ENCODE peak calls at places on chromosomes 11 and 22, in four cellular contexts. A is neural crest cell; G is CD8-positive, alpha-beta T cell; I is NB4. D is an unnamed sample.

GRCh38 chr22:39453765-39454378 is 2.9 kb upstream of the MGAT3 start:
- DNase-seq in I (peak), A (no peak), G (no peak), D (no peak)

GRCh38 chr11:63892233-63892632 is 24.7 kb downstream of the RCOR2 start:
- DNase-seq in A (no peak), G (no peak), I (peak), D (no peak)

GRCh38 chr11:63670077-63670737 is 969 bp downstream of the ATL3 start:
- DNase-seq in G (no peak), A (no peak), I (peak), D (no peak)

GRCh38 chr11:86999859-87000753 is 37.6 kb upstream of the TMEM135 start:
- DNase-seq in I (no peak), A (no peak), G (no peak), D (no peak)

GRCh38 chr11:129836979-129837378 is 21.3 kb downstream of the TMEM45B start:
- DNase-seq in A (no peak), G (no peak), I (no peak), D (no peak)

GRCh38 chr11:94504689-94505293 is 7.5 kb upstream of the C11orf97 start:
- DNase-seq in G (no peak), A (no peak), I (peak), D (no peak)

GRCh38 chr11:123137496-123138270 is 57.4 kb downstream of the CLMP start:
- DNase-seq in A (peak), G (no peak), I (peak), D (peak)

GRCh38 chr11:118820412-118821357 is 29.7 kb upstream of the DDX6 start:
- DNase-seq in G (no peak), I (no peak), A (no peak), D (peak)

GRCh38 chr11:19433791-19434190 is 193.0 kb upstream of the E2F8 start:
- DNase-seq in A (no peak), I (no peak), G (no peak), D (no peak)

GRCh38 chr11:10674440-10674855 is 19.1 kb downstream of the IRAG1 start:
- DNase-seq in G (no peak), A (no peak), I (no peak), D (no peak)

GRCh38 chr11:13423372-13423771 is 39.6 kb downstream of the BTBD10 start:
- DNase-seq in A (no peak), I (no peak), G (no peak), D (no peak)

GRCh38 chr11:96154802-96155520 is 188.0 kb downstream of the MAML2 start:
- DNase-seq in I (no peak), G (no peak), A (no peak), D (no peak)

GRCh38 chr11:46711288-46711687 is 7.7 kb upstream of the F2 start:
- DNase-seq in A (no peak), G (no peak), I (no peak), D (no peak)

GRCh38 chr11:66421492-66422205 is 814 bp downstream of the NPAS4 start:
- DNase-seq in A (peak), G (peak), I (peak), D (peak)
- TF ChIP-seq CTCF in A (no peak), G (no peak), I (no peak), D (no peak)

GRCh38 chr11:109967121-109967520 is 126.1 kb upstream of the ZC3H12C start:
- DNase-seq in I (no peak), A (no peak), G (no peak), D (no peak)
- TF ChIP-seq CTCF in I (no peak), A (no peak), G (no peak), D (no peak)

GRCh38 chr11:111814106-111814505 is 47.9 kb upstream of the PPP2R1B start:
- DNase-seq in G (no peak), I (no peak), A (no peak), D (no peak)

GRCh38 chr11:111812211-111812610 is 46.0 kb upstream of the PPP2R1B start:
- DNase-seq in I (no peak), A (no peak), G (no peak), D (no peak)

GRCh38 chr11:111814567-111814966 is 48.4 kb upstream of the PPP2R1B start:
- DNase-seq in G (no peak), A (no peak), I (no peak), D (no peak)

GRCh38 chr11:111819161-111820058 is 52.0 kb downstream of the ALG9 start:
- DNase-seq in G (no peak), A (no peak), I (peak), D (peak)

DNA sequence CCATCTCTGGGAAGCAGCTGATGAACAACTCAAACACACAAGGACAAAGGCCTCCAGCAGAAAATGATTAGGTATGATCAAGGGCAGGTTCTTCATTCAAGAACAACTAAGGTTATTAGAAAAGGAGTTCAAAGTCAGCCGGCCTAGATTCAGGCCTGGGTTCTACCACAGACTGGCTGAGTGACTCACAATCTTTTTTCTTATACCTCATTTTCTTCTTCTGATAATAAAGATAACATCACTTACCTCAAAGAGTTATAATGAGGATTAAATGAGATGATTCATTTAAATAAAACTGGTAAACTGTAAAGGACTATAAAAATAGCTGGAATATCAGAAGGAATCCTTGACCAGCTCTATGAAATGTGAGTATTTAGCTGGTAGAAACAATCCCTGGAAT is 49.3 kb upstream of the PPP2R1B start:
- DNase-seq in G (no peak), A (no peak), I (no peak), D (no peak)
- TF ChIP-seq CTCF in G (no peak), A (no peak), I (no peak), D (no peak)

GRCh38 chr11:27716850-27717249 is 16.6 kb upstream of the BDNF start:
- DNase-seq in A (no peak), G (no peak), I (no peak), D (no peak)

GRCh38 chr11:27717801-27718229 is 17.6 kb upstream of the BDNF start:
- DNase-seq in G (no peak), A (no peak), I (no peak), D (no peak)

GRCh38 chr11:27718346-27718852 is 18.1 kb upstream of the BDNF start:
- DNase-seq in I (no peak), A (peak), G (no peak), D (peak)

GRCh38 chr11:27716216-27716615 is 16.0 kb upstream of the BDNF start:
- DNase-seq in A (no peak), I (no peak), G (no peak), D (no peak)

DNA sequence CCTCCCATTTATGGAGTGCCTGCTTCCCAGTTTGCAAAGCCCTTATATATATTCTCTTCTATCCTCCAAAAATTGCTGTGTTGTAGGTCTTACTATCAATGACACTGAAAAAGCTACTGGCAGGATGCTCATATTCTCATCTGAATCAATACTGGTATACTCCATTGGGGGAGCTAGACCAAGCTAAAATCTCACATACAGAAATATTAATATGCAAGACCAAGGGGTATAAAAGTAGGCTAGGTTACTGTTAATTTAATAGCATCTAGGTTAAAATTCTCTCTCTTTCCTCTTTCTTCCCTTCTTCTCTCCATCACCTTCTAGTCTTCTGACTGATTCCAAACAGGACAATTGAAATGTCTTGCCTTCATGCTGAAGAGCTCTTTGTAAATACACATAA is 17.1 kb upstream of the BDNF start:
- DNase-seq in I (no peak), A (no peak), G (no peak), D (no peak)
- TF ChIP-seq CTCF in I (no peak), A (peak), G (no peak), D (no peak)

DNA sequence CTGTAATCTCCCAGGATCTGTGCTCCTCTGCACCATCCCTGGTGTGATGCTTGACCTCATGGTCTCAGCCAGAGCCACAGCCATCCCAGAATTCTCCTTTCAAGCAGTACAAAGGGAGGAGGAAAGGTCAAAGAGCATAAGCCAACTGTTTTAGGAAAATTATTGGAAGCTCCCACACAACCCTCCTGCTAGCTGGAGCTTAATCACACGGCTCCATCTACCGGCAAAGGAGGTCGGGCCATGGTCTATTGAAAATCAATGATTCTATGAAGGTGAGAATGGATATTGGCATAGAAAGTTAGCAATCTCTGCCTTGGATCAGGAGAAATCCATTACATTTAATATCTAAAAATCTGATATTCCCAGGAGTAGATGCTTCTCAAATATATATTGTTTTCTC is 259.5 kb downstream of the NTM start:
- DNase-seq in A (no peak), G (no peak), I (no peak), D (no peak)
- TF ChIP-seq CTCF in A (peak), G (no peak), I (no peak), D (no peak)

DNA sequence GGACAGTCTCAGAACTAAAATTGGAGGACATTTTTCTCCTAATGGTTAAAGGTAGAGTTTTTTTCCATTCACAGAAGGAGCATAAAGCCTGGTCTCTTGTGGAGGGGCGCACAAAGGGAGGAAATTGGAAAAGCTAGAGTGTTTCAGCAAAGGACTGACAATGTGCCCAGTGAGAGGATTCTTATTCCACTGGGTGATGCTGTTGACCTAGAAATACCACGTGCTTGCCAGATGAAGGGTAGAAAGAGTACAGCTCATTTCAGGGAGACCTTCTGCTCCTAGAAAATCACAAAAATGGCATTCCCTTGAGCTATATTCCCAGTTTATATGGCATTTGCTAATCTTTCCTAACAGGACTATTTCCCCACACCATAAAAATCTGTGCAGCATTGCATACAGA is 21.1 kb downstream of the MS4A6E start:
- DNase-seq in G (no peak), A (no peak), I (no peak), D (no peak)
- TF ChIP-seq CTCF in G (no peak), A (no peak), I (peak), D (no peak)

GRCh38 chr22:50420015-50420414 is 54.8 kb downstream of the SBF1 start:
- DNase-seq in A (no peak), I (no peak), G (no peak), D (no peak)

GRCh38 chr22:50420581-50420980 is 54.3 kb downstream of the SBF1 start:
- DNase-seq in I (no peak), A (no peak), G (no peak), D (no peak)

GRCh38 chr22:50422961-50423815 is 51.6 kb downstream of the SBF1 start:
- DNase-seq in I (no peak), A (no peak), G (no peak), D (no peak)

GRCh38 chr22:50423956-50424355 is 50.9 kb downstream of the SBF1 start:
- DNase-seq in A (no peak), I (no peak), G (no peak), D (no peak)

GRCh38 chr22:50422046-50422445 is 52.8 kb downstream of the SBF1 start:
- DNase-seq in A (no peak), I (no peak), G (no peak), D (no peak)
- TF ChIP-seq CTCF in A (no peak), I (no peak), G (no peak), D (no peak)

GRCh38 chr22:43446037-43446803 is 34.4 kb downstream of the MPPED1 start:
- DNase-seq in I (no peak), A (no peak), G (no peak), D (no peak)

GRCh38 chr22:43449831-43450225 is 38.0 kb downstream of the MPPED1 start:
- DNase-seq in A (no peak), G (no peak), I (no peak), D (no peak)

GRCh38 chr22:43449205-43449830 is 37.5 kb downstream of the MPPED1 start:
- DNase-seq in I (peak), G (no peak), A (no peak), D (no peak)

GRCh38 chr22:43448048-43448447 is 36.2 kb downstream of the MPPED1 start:
- DNase-seq in G (no peak), A (no peak), I (peak), D (no peak)

DNA sequence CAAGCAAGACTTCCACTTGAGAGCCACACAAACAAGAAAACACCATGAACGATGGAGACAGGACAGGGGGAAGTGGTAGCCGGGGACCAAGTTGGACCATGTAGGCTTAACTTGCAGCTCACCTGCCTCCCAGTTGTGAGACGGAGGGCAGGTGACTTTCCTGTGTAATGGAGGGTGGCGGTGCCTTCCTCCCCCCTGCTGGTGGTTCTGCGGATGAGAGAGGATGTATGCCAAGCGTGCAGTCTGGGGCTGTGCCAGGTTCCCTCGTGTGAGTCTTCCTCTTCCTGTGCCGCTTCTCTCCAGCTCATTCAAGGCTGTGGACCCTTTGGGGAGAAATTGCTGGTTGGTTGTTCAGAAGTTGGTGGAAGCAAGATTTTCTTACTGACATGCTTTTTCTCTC is 35.1 kb downstream of the MPPED1 start:
- DNase-seq in G (no peak), I (no peak), A (no peak), D (no peak)
- TF ChIP-seq CTCF in G (no peak), I (no peak), A (no peak), D (no peak)

GRCh38 chr11:35307221-35307621 is 112.1 kb downstream of the SLC1A2 start:
- DNase-seq in G (no peak), A (no peak), I (no peak), D (no peak)

GRCh38 chr11:35303596-35304392 is 115.6 kb downstream of the SLC1A2 start:
- DNase-seq in G (no peak), I (peak), A (no peak), D (peak)

GRCh38 chr11:35304900-35305299 is 114.5 kb downstream of the SLC1A2 start:
- DNase-seq in I (no peak), A (no peak), G (no peak), D (no peak)

GRCh38 chr11:35304393-35304790 is 115.0 kb downstream of the SLC1A2 start:
- DNase-seq in G (no peak), I (no peak), A (no peak), D (no peak)

DNA sequence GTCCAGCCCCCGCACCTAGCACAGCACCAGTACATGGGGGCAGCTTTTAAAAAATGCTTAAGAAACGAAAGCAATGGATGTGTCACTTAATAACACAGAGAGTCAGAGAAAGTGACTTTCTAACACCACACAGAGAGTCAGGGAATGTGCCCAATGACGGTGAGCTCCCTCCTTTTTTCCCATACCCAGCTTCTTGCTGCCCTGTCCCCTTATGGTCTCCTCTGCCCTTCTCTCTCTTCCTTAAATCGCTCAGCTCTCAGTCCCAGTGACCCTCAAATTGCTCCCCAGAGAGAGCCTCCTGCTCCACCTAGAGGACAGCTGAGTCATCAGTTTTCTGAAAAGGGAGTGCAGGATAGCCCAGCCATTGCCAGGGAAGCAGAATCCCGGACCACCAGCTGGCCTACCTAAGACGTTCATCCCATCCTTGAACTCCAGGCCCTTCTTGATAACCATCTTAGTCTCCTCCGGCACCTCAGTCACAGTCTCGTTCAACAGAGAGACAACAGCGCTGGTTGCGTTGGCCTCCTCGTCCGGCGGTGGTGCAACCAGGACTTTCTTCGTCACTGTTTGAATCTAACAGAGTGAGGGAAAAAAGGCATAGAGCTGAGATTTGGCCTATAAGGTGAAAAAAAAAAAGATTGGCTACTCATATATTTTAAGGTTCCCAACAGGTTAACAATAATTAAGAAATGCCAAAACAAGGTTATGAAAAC is 113.5 kb downstream of the SLC1A2 start:
- DNase-seq in I (peak), G (peak), A (peak), D (peak)
- TF ChIP-seq CTCF in I (peak), G (peak), A (peak), D (peak)

D was measured in transverse colon.